ENCODE peak calls at places on chromosomes 3 and 15, in six cellular contexts. S is GM23248, E is MM.1S, P is neural progenitor cell, Q is HCT116, L is SK-N-SH. X is an unnamed sample.

GRCh38 chr15:93997071-93997658 is 234.2 kb upstream of the MCTP2 start:
- DNase-seq in S (peak; percentile 58), E (no peak), P (peak; percentile 21), Q (peak; percentile 7), L (peak; percentile 41), X (peak; percentile 57)

GRCh38 chr15:101133181-101133460 is 118.7 kb downstream of the CHSY1 start:
- DNase-seq in S (no peak), E (no peak), P (no peak), Q (no peak), L (no peak), X (no peak)

GRCh38 chr3:157088133-157088488 is 71.8 kb downstream of the CCNL1 start:
- DNase-seq in S (peak; percentile 49), E (no peak), P (no peak), Q (no peak), L (no peak), X (peak; percentile 23)

GRCh38 chr3:58683001-58683845 is 16.6 kb upstream of the FAM3D start:
- DNase-seq in S (peak; percentile 44), E (peak; percentile 20), P (no peak), Q (peak; percentile 16), L (no peak), X (peak; percentile 23)

GRCh38 chr3:114902691-114903101 is 244.4 kb downstream of the ZBTB20 start:
- DNase-seq in S (peak; percentile 10), E (no peak), P (peak; percentile 55), Q (no peak), L (no peak), X (no peak)

GRCh38 chr3:81352867-81353266 is 408.6 kb downstream of the GBE1 start:
- DNase-seq in S (peak; percentile 49), E (peak; percentile 17), P (peak; percentile 38), Q (peak; percentile 13), L (no peak), X (peak; percentile 69)

GRCh38 chr15:98649996-98650870 is 1.9 kb downstream of the IGF1R start:
- DNase-seq in S (peak; percentile 63), E (no peak), P (peak; percentile 75), Q (no peak), L (peak; percentile 56), X (peak; percentile 18)

GRCh38 chr15:73957276-73957675 is 31.0 kb downstream of the LOXL1 start:
- DNase-seq in S (peak; percentile 54), E (no peak), P (no peak), Q (no peak), L (no peak), X (peak; percentile 62)

GRCh38 chr3:121529308-121529707 is 16.5 kb downstream of the POLQ start:
- DNase-seq in S (peak; percentile 49), E (no peak), P (no peak), Q (no peak), L (peak; percentile 25), X (peak; percentile 23)

GRCh38 chr15:87874896-87875661 is 381.5 kb downstream of the NTRK3 start:
- DNase-seq in S (peak; percentile 5), E (no peak), P (peak; percentile 85), Q (no peak), L (peak; percentile 20), X (no peak)

GRCh38 chr3:172096881-172097420 is 57.6 kb downstream of the FNDC3B start:
- DNase-seq in S (peak; percentile 82), E (peak; percentile 36), P (peak; percentile 32), Q (no peak), L (no peak), X (peak; percentile 88)

GRCh38 chr3:169104541-169104940 is 559.0 kb downstream of the MECOM start:
- DNase-seq in S (peak; percentile 62), E (peak; percentile 92), P (no peak), Q (peak; percentile 32), L (no peak), X (peak; percentile 67)

GRCh38 chr15:49901867-49902775 is 216.9 kb downstream of the ATP8B4 start:
- DNase-seq in S (peak; percentile 69), E (peak; percentile 11), P (no peak), Q (no peak), L (no peak), X (peak; percentile 22)

GRCh38 chr15:31367021-31367729 is 40.5 kb downstream of the KLF13 start:
- DNase-seq in S (no peak), E (no peak), P (no peak), Q (no peak), L (no peak), X (no peak)

GRCh38 chr3:180680097-180680430 is 775 bp upstream of the CCDC39 start:
- DNase-seq in S (peak; percentile 52), E (peak; percentile 77), P (peak; percentile 66), Q (no peak), L (peak; percentile 38), X (no peak)

GRCh38 chr3:154193174-154193573 is 72.0 kb downstream of the ARHGEF26 start:
- DNase-seq in S (peak; percentile 9), E (no peak), P (no peak), Q (no peak), L (no peak), X (no peak)

GRCh38 chr3:171347017-171347979 is 112.9 kb downstream of the TNIK start:
- DNase-seq in S (peak; percentile 46), E (no peak), P (peak; percentile 26), Q (no peak), L (no peak), X (no peak)

GRCh38 chr3:146375214-146375613 is 94.1 kb downstream of the PLSCR2 start:
- DNase-seq in S (peak; percentile 27), E (no peak), P (no peak), Q (no peak), L (no peak), X (no peak)

GRCh38 chr15:68414591-68414990 is 17.4 kb downstream of the ITGA11 start:
- DNase-seq in S (no peak), E (no peak), P (no peak), Q (no peak), L (no peak), X (no peak)

GRCh38 chr15:58271410-58271809 is 133.2 kb downstream of the AQP9 start:
- DNase-seq in S (no peak), E (no peak), P (no peak), Q (no peak), L (no peak), X (no peak)

GRCh38 chr15:78149805-78150751 is 916 bp downstream of the IDH3A start:
- DNase-seq in S (no peak), E (peak; percentile 24), P (peak; percentile 54), Q (no peak), L (no peak), X (peak; percentile 38)

GRCh38 chr15:98699591-98700424 is 51.5 kb downstream of the IGF1R start:
- DNase-seq in S (no peak), E (no peak), P (no peak), Q (no peak), L (no peak), X (no peak)

GRCh38 chr3:185820973-185821758 is 3.7 kb downstream of the IGF2BP2 start:
- DNase-seq in S (peak; percentile 91), E (no peak), P (peak; percentile 34), Q (no peak), L (peak; percentile 18), X (peak; percentile 94)

GRCh38 chr3:55297706-55298105 is 189.4 kb downstream of the WNT5A start:
- DNase-seq in S (no peak), E (no peak), P (no peak), Q (no peak), L (no peak), X (no peak)

GRCh38 chr3:59313365-59313764 is 263.5 kb upstream of the CFAP20DC start:
- DNase-seq in S (peak; percentile 60), E (peak; percentile 25), P (peak; percentile 68), Q (peak; percentile 28), L (peak; percentile 27), X (peak; percentile 56)

GRCh38 chr15:69891070-69891491 is 206.6 kb downstream of the TLE3 start:
- DNase-seq in S (no peak), E (no peak), P (peak; percentile 42), Q (no peak), L (no peak), X (no peak)

GRCh38 chr15:69156726-69157381 is 3.6 kb upstream of the GLCE start:
- DNase-seq in S (no peak), E (no peak), P (no peak), Q (no peak), L (no peak), X (no peak)

GRCh38 chr3:163726125-163726524 is 1352.2 kb downstream of the SI start:
- DNase-seq in S (no peak), E (no peak), P (no peak), Q (no peak), L (no peak), X (no peak)

DNA sequence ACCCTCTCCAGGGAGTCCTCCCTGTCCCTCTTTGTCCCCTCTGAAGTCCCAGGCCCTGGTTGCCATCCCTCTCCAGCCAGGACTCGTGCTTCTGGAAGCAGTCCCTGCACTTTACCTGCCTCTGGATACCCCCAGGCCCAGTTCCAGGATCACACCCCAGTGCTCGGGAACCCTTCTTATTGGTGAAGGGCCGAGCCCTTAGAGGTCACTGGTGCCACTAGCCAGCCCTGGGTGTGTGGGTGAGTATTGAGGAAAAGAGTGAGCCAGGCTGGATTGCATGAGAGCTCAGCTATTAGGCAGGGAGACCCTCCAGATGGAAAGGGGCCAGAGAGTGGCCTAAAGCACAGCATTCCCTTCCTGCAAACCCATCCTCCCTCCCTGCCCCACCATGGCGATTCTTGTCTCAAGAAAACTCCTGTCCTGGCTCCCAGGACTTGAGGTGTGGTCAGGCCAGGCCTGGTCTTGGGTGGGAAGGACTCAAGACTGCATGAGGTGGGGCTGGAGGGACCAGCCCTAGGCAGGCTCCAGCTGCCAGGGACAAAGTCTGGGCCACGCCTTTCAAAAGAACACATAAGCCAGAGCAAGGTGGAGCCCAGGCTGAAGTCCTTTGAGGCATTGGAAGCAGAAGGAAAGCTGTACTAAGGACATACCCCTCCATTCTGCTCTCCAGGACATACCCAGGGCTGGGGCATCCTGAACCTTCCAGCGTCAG is 4.8 kb upstream of the PHGR1 start:
- DNase-seq in S (no peak), E (no peak), P (no peak), Q (no peak), L (no peak), X (no peak)
- H3K9ac ChIP-seq in S (no peak overlapping the region), E (no peak overlapping the region), P (no peak overlapping the region), Q (no peak overlapping the region), L (no peak overlapping the region), X (no peak overlapping the region)

GRCh38 chr3:13578246-13578645 is 29.3 kb downstream of the FBLN2 start:
- DNase-seq in S (peak; percentile 57), E (no peak), P (no peak), Q (no peak), L (no peak), X (no peak)
- TF ChIP-seq EZH2phosphoT487 in S (no peak), E (no peak), P (no peak), Q (no peak), L (no peak), X (no peak)

GRCh38 chr3:126213376-126214044 is 33.1 kb upstream of the ALDH1L1 start:
- DNase-seq in S (peak; percentile 39), E (no peak), P (peak; percentile 16), Q (no peak), L (no peak), X (no peak)
- H3K9ac ChIP-seq in S (peak overlapping the region; percentile 65), E (no peak overlapping the region), P (no peak overlapping the region), Q (no peak overlapping the region), L (peak overlapping the region; percentile 25), X (no peak overlapping the region)

GRCh38 chr15:27019687-27020086 is 48.7 kb downstream of the GABRG3 start:
- DNase-seq in S (no peak), E (no peak), P (no peak), Q (no peak), L (no peak), X (no peak)

GRCh38 chr15:27017168-27017809 is 46.3 kb downstream of the GABRG3 start:
- DNase-seq in S (peak; percentile 70), E (peak; percentile 65), P (peak; percentile 84), Q (no peak), L (peak; percentile 87), X (peak; percentile 70)
- TF ChIP-seq EZH2phosphoT487 in S (no peak), E (no peak), P (no peak), Q (no peak), L (no peak), X (no peak)

GRCh38 chr15:71294251-71294635 is 179.0 kb downstream of the THSD4 start:
- DNase-seq in S (no peak), E (no peak), P (no peak), Q (no peak), L (no peak), X (no peak)
- H3K9ac ChIP-seq in S (peak overlapping the region; percentile 38), E (no peak overlapping the region), P (no peak overlapping the region), Q (peak overlapping the region; percentile 61), L (peak overlapping the region; percentile 66), X (peak overlapping the region; percentile 97)

X was measured in PC-3.